ENCODE peak calls at places on chromosomes 5 and 9, in nine cellular contexts. One of them, this sample, is unnamed.

GRCh38 chr5:135883441-135883840 is 12.2 kb downstream of the IL9 start:
- DNase-seq in MM.1S: peak
- DNase-seq in brain microvascular endothelial cell: no peak
- DNase-seq in CD8-positive, alpha-beta T cell: no peak
- DNase-seq in lower leg skin: no peak
- DNase-seq in neural progenitor cell: no peak
- DNase-seq in cardiac fibroblast: no peak
- DNase-seq in NB4: peak
- DNase-seq in fibroblast of lung: no peak
- DNase-seq in this sample: peak

GRCh38 chr5:54541823-54542783 is 24.5 kb downstream of the SNX18 start:
- DNase-seq in NB4: no peak
- DNase-seq in MM.1S: no peak
- DNase-seq in neural progenitor cell: no peak
- DNase-seq in lower leg skin: peak
- DNase-seq in CD8-positive, alpha-beta T cell: no peak
- DNase-seq in fibroblast of lung: no peak
- DNase-seq in cardiac fibroblast: no peak
- DNase-seq in brain microvascular endothelial cell: no peak
- DNase-seq in this sample: no peak

GRCh38 chr9:110520120-110520701 is 59.3 kb downstream of the SVEP1 start:
- DNase-seq in lower leg skin: no peak
- DNase-seq in brain microvascular endothelial cell: no peak
- DNase-seq in fibroblast of lung: peak
- DNase-seq in MM.1S: no peak
- DNase-seq in CD8-positive, alpha-beta T cell: no peak
- DNase-seq in cardiac fibroblast: peak
- DNase-seq in neural progenitor cell: no peak
- DNase-seq in NB4: no peak
- DNase-seq in this sample: peak

GRCh38 chr5:1216211-1216917 is 8.8 kb upstream of the SLC6A18 start:
- DNase-seq in cardiac fibroblast: no peak
- DNase-seq in brain microvascular endothelial cell: no peak
- DNase-seq in CD8-positive, alpha-beta T cell: no peak
- DNase-seq in NB4: no peak
- DNase-seq in lower leg skin: no peak
- DNase-seq in fibroblast of lung: no peak
- DNase-seq in neural progenitor cell: no peak
- DNase-seq in MM.1S: no peak
- DNase-seq in this sample: no peak

GRCh38 chr9:106441283-106441682 is 421.7 kb upstream of the ZNF462 start:
- DNase-seq in brain microvascular endothelial cell: no peak
- DNase-seq in cardiac fibroblast: no peak
- DNase-seq in CD8-positive, alpha-beta T cell: no peak
- DNase-seq in neural progenitor cell: no peak
- DNase-seq in lower leg skin: no peak
- DNase-seq in MM.1S: no peak
- DNase-seq in NB4: no peak
- DNase-seq in fibroblast of lung: no peak
- DNase-seq in this sample: no peak

GRCh38 chr5:92838253-92838652 is 742.8 kb downstream of the NR2F1-AS1 start:
- DNase-seq in neural progenitor cell: peak
- DNase-seq in fibroblast of lung: no peak
- DNase-seq in brain microvascular endothelial cell: no peak
- DNase-seq in MM.1S: peak
- DNase-seq in cardiac fibroblast: peak
- DNase-seq in NB4: no peak
- DNase-seq in lower leg skin: no peak
- DNase-seq in CD8-positive, alpha-beta T cell: no peak
- DNase-seq in this sample: peak

GRCh38 chr9:72173080-72173479 is 23.8 kb downstream of the GDA start:
- DNase-seq in CD8-positive, alpha-beta T cell: no peak
- DNase-seq in fibroblast of lung: no peak
- DNase-seq in NB4: peak
- DNase-seq in neural progenitor cell: no peak
- DNase-seq in lower leg skin: no peak
- DNase-seq in brain microvascular endothelial cell: no peak
- DNase-seq in MM.1S: no peak
- DNase-seq in cardiac fibroblast: no peak
- DNase-seq in this sample: peak

GRCh38 chr9:84419203-84419602 is 78.6 kb upstream of the SLC28A3 start:
- DNase-seq in MM.1S: no peak
- DNase-seq in lower leg skin: no peak
- DNase-seq in NB4: peak
- DNase-seq in fibroblast of lung: no peak
- DNase-seq in brain microvascular endothelial cell: peak
- DNase-seq in CD8-positive, alpha-beta T cell: no peak
- DNase-seq in cardiac fibroblast: peak
- DNase-seq in neural progenitor cell: peak
- DNase-seq in this sample: peak

GRCh38 chr9:120862452-120862851 is 14.5 kb downstream of the PHF19 start:
- DNase-seq in CD8-positive, alpha-beta T cell: no peak
- DNase-seq in MM.1S: no peak
- DNase-seq in neural progenitor cell: no peak
- DNase-seq in NB4: no peak
- DNase-seq in lower leg skin: peak
- DNase-seq in brain microvascular endothelial cell: no peak
- DNase-seq in cardiac fibroblast: no peak
- DNase-seq in fibroblast of lung: no peak
- DNase-seq in this sample: no peak

GRCh38 chr5:65828507-65828906 is 97.9 kb upstream of the ERBIN start:
- DNase-seq in brain microvascular endothelial cell: no peak
- DNase-seq in MM.1S: no peak
- DNase-seq in lower leg skin: no peak
- DNase-seq in fibroblast of lung: peak
- DNase-seq in CD8-positive, alpha-beta T cell: no peak
- DNase-seq in neural progenitor cell: no peak
- DNase-seq in cardiac fibroblast: peak
- DNase-seq in NB4: no peak
- DNase-seq in this sample: no peak

GRCh38 chr9:99071313-99072039 is 33.4 kb upstream of the TGFBR1 start:
- DNase-seq in brain microvascular endothelial cell: peak
- DNase-seq in MM.1S: no peak
- DNase-seq in cardiac fibroblast: no peak
- DNase-seq in fibroblast of lung: peak
- DNase-seq in lower leg skin: no peak
- DNase-seq in neural progenitor cell: no peak
- DNase-seq in NB4: no peak
- DNase-seq in CD8-positive, alpha-beta T cell: no peak
- DNase-seq in this sample: no peak

GRCh38 chr9:120388000-120388855 is 191.7 kb downstream of the CDK5RAP2 start:
- DNase-seq in lower leg skin: peak
- DNase-seq in brain microvascular endothelial cell: no peak
- DNase-seq in neural progenitor cell: peak
- DNase-seq in CD8-positive, alpha-beta T cell: no peak
- DNase-seq in cardiac fibroblast: no peak
- DNase-seq in MM.1S: no peak
- DNase-seq in NB4: no peak
- DNase-seq in fibroblast of lung: no peak
- DNase-seq in this sample: no peak

GRCh38 chr9:128005938-128006337 is 25.1 kb upstream of the EEIG1 start:
- DNase-seq in CD8-positive, alpha-beta T cell: no peak
- DNase-seq in cardiac fibroblast: peak
- DNase-seq in NB4: no peak
- DNase-seq in neural progenitor cell: peak
- DNase-seq in brain microvascular endothelial cell: no peak
- DNase-seq in MM.1S: no peak
- DNase-seq in fibroblast of lung: no peak
- DNase-seq in lower leg skin: peak
- DNase-seq in this sample: no peak

GRCh38 chr5:86977808-86978207 is 289.9 kb upstream of the RASA1 start:
- DNase-seq in CD8-positive, alpha-beta T cell: no peak
- DNase-seq in NB4: no peak
- DNase-seq in fibroblast of lung: no peak
- DNase-seq in lower leg skin: no peak
- DNase-seq in brain microvascular endothelial cell: no peak
- DNase-seq in MM.1S: no peak
- DNase-seq in cardiac fibroblast: no peak
- DNase-seq in neural progenitor cell: no peak
- DNase-seq in this sample: no peak

GRCh38 chr9:32431940-32432555 is 47.6 kb downstream of the ACO1 start:
- DNase-seq in CD8-positive, alpha-beta T cell: peak
- DNase-seq in NB4: peak
- DNase-seq in MM.1S: no peak
- DNase-seq in lower leg skin: no peak
- DNase-seq in neural progenitor cell: peak
- DNase-seq in cardiac fibroblast: peak
- DNase-seq in brain microvascular endothelial cell: peak
- DNase-seq in fibroblast of lung: peak
- DNase-seq in this sample: peak

GRCh38 chr5:67255881-67256280 is 59.3 kb upstream of the CD180 start:
- DNase-seq in fibroblast of lung: peak
- DNase-seq in brain microvascular endothelial cell: no peak
- DNase-seq in cardiac fibroblast: peak
- DNase-seq in MM.1S: no peak
- DNase-seq in NB4: no peak
- DNase-seq in CD8-positive, alpha-beta T cell: no peak
- DNase-seq in lower leg skin: no peak
- DNase-seq in neural progenitor cell: no peak
- DNase-seq in this sample: no peak

GRCh38 chr5:157541452-157542118 is 34.0 kb downstream of the ADAM19 start:
- DNase-seq in NB4: no peak
- DNase-seq in brain microvascular endothelial cell: no peak
- DNase-seq in neural progenitor cell: no peak
- DNase-seq in fibroblast of lung: no peak
- DNase-seq in lower leg skin: peak
- DNase-seq in cardiac fibroblast: no peak
- DNase-seq in MM.1S: no peak
- DNase-seq in CD8-positive, alpha-beta T cell: no peak
- DNase-seq in this sample: no peak

GRCh38 chr9:77864096-77864889 is 167.3 kb downstream of the GNAQ start:
- DNase-seq in CD8-positive, alpha-beta T cell: no peak
- DNase-seq in fibroblast of lung: peak
- DNase-seq in MM.1S: no peak
- DNase-seq in brain microvascular endothelial cell: no peak
- DNase-seq in lower leg skin: no peak
- DNase-seq in cardiac fibroblast: peak
- DNase-seq in neural progenitor cell: no peak
- DNase-seq in NB4: peak
- DNase-seq in this sample: no peak

DNA sequence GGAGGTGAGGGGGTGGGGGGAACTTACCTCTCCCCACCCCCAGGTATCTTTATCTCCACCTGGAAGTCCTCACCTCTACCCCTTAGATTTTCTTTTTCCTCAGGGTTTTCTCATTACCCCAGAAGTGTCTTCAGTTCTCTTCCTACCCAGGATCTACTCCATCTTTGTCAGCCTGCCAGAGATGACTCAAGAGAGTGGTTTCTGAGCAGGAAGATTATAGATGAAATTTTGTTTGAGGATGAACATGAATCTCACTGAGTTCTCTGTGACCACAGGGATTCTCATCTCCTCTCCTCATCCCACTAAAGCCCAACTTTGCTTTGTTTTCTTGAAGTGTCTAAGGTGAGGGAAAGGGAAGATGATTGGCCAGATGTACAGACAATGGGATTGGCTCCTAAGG is 5.2 kb upstream of the HINT2 start:
- DNase-seq in brain microvascular endothelial cell: peak
- DNase-seq in fibroblast of lung: peak
- DNase-seq in lower leg skin: no peak
- DNase-seq in NB4: no peak
- DNase-seq in neural progenitor cell: no peak
- DNase-seq in CD8-positive, alpha-beta T cell: no peak
- DNase-seq in cardiac fibroblast: peak
- DNase-seq in MM.1S: no peak
- DNase-seq in this sample: peak
- TF ChIP-seq CTCF in brain microvascular endothelial cell: no peak
- TF ChIP-seq CTCF in fibroblast of lung: no peak
- TF ChIP-seq CTCF in lower leg skin: no peak
- TF ChIP-seq CTCF in NB4: no peak
- TF ChIP-seq CTCF in neural progenitor cell: no peak
- TF ChIP-seq CTCF in CD8-positive, alpha-beta T cell: no peak
- TF ChIP-seq CTCF in cardiac fibroblast: no peak
- TF ChIP-seq CTCF in MM.1S: no peak
- TF ChIP-seq CTCF in this sample: no peak

GRCh38 chr5:134436523-134437339 is 25.1 kb upstream of the CDKN2AIPNL start:
- DNase-seq in CD8-positive, alpha-beta T cell: peak
- DNase-seq in lower leg skin: peak
- DNase-seq in cardiac fibroblast: peak
- DNase-seq in fibroblast of lung: peak
- DNase-seq in brain microvascular endothelial cell: peak
- DNase-seq in neural progenitor cell: no peak
- DNase-seq in NB4: peak
- DNase-seq in MM.1S: peak
- DNase-seq in this sample: peak
- TF ChIP-seq CTCF in CD8-positive, alpha-beta T cell: no peak
- TF ChIP-seq CTCF in lower leg skin: no peak
- TF ChIP-seq CTCF in cardiac fibroblast: no peak
- TF ChIP-seq CTCF in fibroblast of lung: no peak
- TF ChIP-seq CTCF in brain microvascular endothelial cell: no peak
- TF ChIP-seq CTCF in neural progenitor cell: no peak
- TF ChIP-seq CTCF in NB4: no peak
- TF ChIP-seq CTCF in MM.1S: no peak
- TF ChIP-seq CTCF in this sample: no peak

GRCh38 chr9:69931340-69931739 is 110.7 kb downstream of the CFAP95 start:
- DNase-seq in NB4: peak
- DNase-seq in lower leg skin: no peak
- DNase-seq in MM.1S: no peak
- DNase-seq in fibroblast of lung: peak
- DNase-seq in neural progenitor cell: peak
- DNase-seq in cardiac fibroblast: peak
- DNase-seq in CD8-positive, alpha-beta T cell: no peak
- DNase-seq in brain microvascular endothelial cell: no peak
- DNase-seq in this sample: peak

GRCh38 chr9:69933445-69933844 is 110.2 kb upstream of the MAMDC2 start:
- DNase-seq in CD8-positive, alpha-beta T cell: no peak
- DNase-seq in brain microvascular endothelial cell: no peak
- DNase-seq in cardiac fibroblast: no peak
- DNase-seq in fibroblast of lung: peak
- DNase-seq in lower leg skin: no peak
- DNase-seq in neural progenitor cell: no peak
- DNase-seq in NB4: no peak
- DNase-seq in MM.1S: no peak
- DNase-seq in this sample: no peak

GRCh38 chr9:69936427-69936826 is 107.2 kb upstream of the MAMDC2 start:
- DNase-seq in cardiac fibroblast: peak
- DNase-seq in brain microvascular endothelial cell: peak
- DNase-seq in MM.1S: no peak
- DNase-seq in fibroblast of lung: peak
- DNase-seq in lower leg skin: no peak
- DNase-seq in neural progenitor cell: no peak
- DNase-seq in NB4: no peak
- DNase-seq in CD8-positive, alpha-beta T cell: no peak
- DNase-seq in this sample: peak

GRCh38 chr9:69937358-69937757 is 106.3 kb upstream of the MAMDC2 start:
- DNase-seq in MM.1S: no peak
- DNase-seq in neural progenitor cell: no peak
- DNase-seq in lower leg skin: no peak
- DNase-seq in NB4: no peak
- DNase-seq in cardiac fibroblast: no peak
- DNase-seq in fibroblast of lung: peak
- DNase-seq in CD8-positive, alpha-beta T cell: no peak
- DNase-seq in brain microvascular endothelial cell: peak
- DNase-seq in this sample: no peak

GRCh38 chr9:69932901-69933300 is 110.7 kb upstream of the MAMDC2 start:
- DNase-seq in lower leg skin: no peak
- DNase-seq in brain microvascular endothelial cell: no peak
- DNase-seq in cardiac fibroblast: peak
- DNase-seq in NB4: peak
- DNase-seq in neural progenitor cell: peak
- DNase-seq in CD8-positive, alpha-beta T cell: no peak
- DNase-seq in MM.1S: peak
- DNase-seq in fibroblast of lung: no peak
- DNase-seq in this sample: peak
- TF ChIP-seq CTCF in lower leg skin: no peak
- TF ChIP-seq CTCF in brain microvascular endothelial cell: peak
- TF ChIP-seq CTCF in cardiac fibroblast: peak
- TF ChIP-seq CTCF in NB4: no peak
- TF ChIP-seq CTCF in neural progenitor cell: peak
- TF ChIP-seq CTCF in CD8-positive, alpha-beta T cell: no peak
- TF ChIP-seq CTCF in MM.1S: peak
- TF ChIP-seq CTCF in fibroblast of lung: no peak
- TF ChIP-seq CTCF in this sample: peak

GRCh38 chr5:141762790-141763368 is 80.8 kb upstream of the ARAP3 start:
- DNase-seq in neural progenitor cell: no peak
- DNase-seq in cardiac fibroblast: peak
- DNase-seq in brain microvascular endothelial cell: no peak
- DNase-seq in fibroblast of lung: no peak
- DNase-seq in MM.1S: peak
- DNase-seq in NB4: no peak
- DNase-seq in CD8-positive, alpha-beta T cell: no peak
- DNase-seq in lower leg skin: no peak
- DNase-seq in this sample: peak
- TF ChIP-seq CTCF in neural progenitor cell: no peak
- TF ChIP-seq CTCF in cardiac fibroblast: peak
- TF ChIP-seq CTCF in brain microvascular endothelial cell: no peak
- TF ChIP-seq CTCF in fibroblast of lung: no peak
- TF ChIP-seq CTCF in MM.1S: peak
- TF ChIP-seq CTCF in NB4: no peak
- TF ChIP-seq CTCF in CD8-positive, alpha-beta T cell: no peak
- TF ChIP-seq CTCF in lower leg skin: no peak
- TF ChIP-seq CTCF in this sample: no peak